ENCODE peak calls at places on chromosome 12, in ten cellular contexts. Y is ecto neural progenitor cell; G is HTR-8/SVneo; C is GM10248; V is effector memory CD4-positive, alpha-beta T cell; U is kidney glomerular epithelial cell; E is effector memory CD8-positive, alpha-beta T cell; X is naive thymus-derived CD8-positive, alpha-beta T cell; I is NCI-H1092 treated with DMSO at 0.1 percent for 48 hours; W is non-pigmented ciliary epithelial cell. S is an unnamed sample.

GRCh38 chr12:43742106-43742505 is 16.5 kb downstream of the PUS7L start:
- DNase-seq in Y (no peak), G (peak), C (no peak), V (no peak), U (no peak), E (no peak), X (no peak), I (no peak), W (peak), S (no peak)

GRCh38 chr12:67650127-67650495 is 1.6 kb downstream of the DYRK2 start:
- DNase-seq in Y (no peak), G (no peak), C (peak), V (no peak), U (peak), E (no peak), X (no peak), I (no peak), W (no peak), S (no peak)

GRCh38 chr12:121423682-121424631 is 24.0 kb downstream of the RNF34 start:
- DNase-seq in Y (no peak), G (no peak), C (no peak), V (no peak), U (no peak), E (no peak), X (no peak), I (no peak), W (no peak), S (no peak)

GRCh38 chr12:94643585-94643984 is 6.8 kb downstream of the TMCC3 start:
- DNase-seq in Y (no peak), G (no peak), C (no peak), V (no peak), U (no peak), E (no peak), X (no peak), I (no peak), W (no peak), S (no peak)

GRCh38 chr12:123705935-123706334 is 6.2 kb upstream of the ATP6V0A2 start:
- DNase-seq in Y (no peak), G (no peak), C (no peak), V (no peak), U (no peak), E (no peak), X (no peak), I (no peak), W (no peak), S (no peak)

GRCh38 chr12:105233045-105233905 is 2.7 kb downstream of the APPL2 start:
- DNase-seq in Y (no peak), G (no peak), C (no peak), V (no peak), U (no peak), E (no peak), X (no peak), I (no peak), W (no peak), S (no peak)

GRCh38 chr12:104354868-104355570 is 51.5 kb downstream of the EID3 start:
- DNase-seq in Y (peak), G (no peak), C (no peak), V (no peak), U (no peak), E (no peak), X (no peak), I (no peak), W (no peak), S (no peak)

GRCh38 chr12:109827566-109828550 is 5.3 kb downstream of the TRPV4 start:
- DNase-seq in Y (no peak), G (no peak), C (no peak), V (no peak), U (no peak), E (no peak), X (no peak), I (no peak), W (no peak), S (no peak)

GRCh38 chr12:99213047-99213446 is 434.5 kb upstream of the GARIN6 start:
- DNase-seq in Y (no peak), G (no peak), C (no peak), V (no peak), U (no peak), E (no peak), X (no peak), I (no peak), W (no peak), S (no peak)

GRCh38 chr12:44523828-44524227 is 352.3 kb downstream of the NELL2 start:
- DNase-seq in Y (no peak), G (no peak), C (no peak), V (no peak), U (peak), E (no peak), X (no peak), I (no peak), W (no peak), S (no peak)

GRCh38 chr12:27048822-27049752 is 26.7 kb downstream of the MED21 start:
- DNase-seq in Y (no peak), G (peak), C (no peak), V (no peak), U (no peak), E (no peak), X (no peak), I (no peak), W (peak), S (peak)

GRCh38 chr12:27331927-27332324 is 710 bp upstream of the BMAL2 start:
- DNase-seq in Y (no peak), G (no peak), C (no peak), V (no peak), U (no peak), E (no peak), X (no peak), I (peak), W (no peak), S (no peak)

GRCh38 chr12:65188179-65188709 is 18.9 kb downstream of the LEMD3 start:
- DNase-seq in Y (no peak), G (no peak), C (no peak), V (no peak), U (no peak), E (no peak), X (no peak), I (no peak), W (no peak), S (no peak)

GRCh38 chr12:6551496-6552139 is 4.2 kb downstream of the IFFO1 start:
- DNase-seq in Y (no peak), G (no peak), C (no peak), V (no peak), U (peak), E (no peak), X (no peak), I (no peak), W (no peak), S (no peak)